ENCODE peak calls at places on chromosomes 3 and 15, in eight cellular contexts. T, M, C, A, H, K, W and S are unnamed samples.

GRCh38 chr15:70505411-70505919 is 257.9 kb downstream of the UACA start:
- DNase-seq in W (no peak), A (peak), M (no peak), T (no peak), K (peak), C (peak), H (no peak), S (peak)

GRCh38 chr3:34419801-34420200 is 621.4 kb downstream of the PDCD6IP start:
- DNase-seq in H (peak), T (no peak), M (no peak), K (no peak), W (no peak), A (no peak), C (no peak), S (no peak)

GRCh38 chr3:55406666-55407425 is 80.3 kb downstream of the WNT5A start:
- DNase-seq in A (peak), C (no peak), K (peak), T (no peak), M (no peak), W (no peak), H (no peak), S (peak)

GRCh38 chr3:46713048-46713897 is 4.4 kb downstream of the PRSS50 start:
- DNase-seq in M (no peak), C (no peak), A (no peak), W (peak), K (no peak), H (no peak), T (no peak), S (no peak)

GRCh38 chr15:29101491-29101890 is 168.1 kb downstream of the NSMCE3 start:
- DNase-seq in M (no peak), A (no peak), W (no peak), C (no peak), T (no peak), K (no peak), H (no peak), S (no peak)

GRCh38 chr3:179768080-179768479 is 115.2 kb downstream of the USP13 start:
- DNase-seq in M (peak), K (peak), T (no peak), H (peak), A (peak), C (no peak), W (no peak), S (peak)

GRCh38 chr3:194993896-194994295 is 277.1 kb downstream of the XXYLT1 start:
- DNase-seq in W (no peak), M (no peak), C (no peak), T (no peak), K (no peak), A (no peak), H (no peak), S (no peak)

GRCh38 chr15:90868261-90868689 is at the start of gene FURIN:
- DNase-seq in T (no peak), A (no peak), W (no peak), C (no peak), K (no peak), M (no peak), H (no peak), S (no peak)

GRCh38 chr3:27659279-27660021 is 62.7 kb downstream of the EOMES start:
- DNase-seq in T (peak), K (peak), C (peak), M (peak), W (peak), A (no peak), H (peak), S (no peak)

GRCh38 chr3:119579366-119580147 is at the start of gene ADPRH:
- DNase-seq in H (peak), C (peak), A (peak), T (peak), W (peak), K (peak), M (no peak), S (no peak)

GRCh38 chr15:55899537-55899936 is 93.9 kb downstream of the NEDD4 start:
- DNase-seq in W (no peak), K (no peak), T (no peak), M (no peak), A (no peak), C (no peak), H (no peak), S (no peak)

GRCh38 chr3:120615863-120616599 is 19.9 kb downstream of the NDUFB4 start:
- DNase-seq in H (peak), A (peak), W (peak), T (no peak), K (peak), C (no peak), M (no peak), S (peak)

GRCh38 chr3:193830791-193831191 is 237.8 kb downstream of the OPA1 start:
- DNase-seq in M (no peak), A (peak), H (no peak), C (no peak), K (no peak), T (no peak), W (no peak), S (no peak)

GRCh38 chr15:89628301-89628700 is 27.0 kb downstream of the KIF7 start:
- DNase-seq in K (no peak), A (no peak), W (no peak), T (no peak), C (no peak), M (no peak), H (no peak), S (no peak)

GRCh38 chr3:135157045-135157444 is 362.0 kb downstream of the EPHB1 start:
- DNase-seq in A (no peak), H (no peak), T (no peak), C (no peak), W (no peak), M (no peak), K (no peak), S (no peak)

GRCh38 chr3:124429129-124429815 is 301.0 kb upstream of the UMPS start:
- DNase-seq in C (no peak), T (no peak), W (no peak), H (no peak), M (no peak), K (peak), A (peak), S (peak)

GRCh38 chr15:88401972-88402656 is 65.1 kb downstream of the MRPL46 start:
- DNase-seq in K (no peak), T (no peak), A (no peak), W (peak), C (peak), H (peak), M (no peak), S (no peak)

GRCh38 chr15:35062164-35063099 is 22.7 kb downstream of the NANOGP8 start:
- DNase-seq in C (peak), T (no peak), H (peak), A (no peak), W (no peak), K (peak), M (no peak), S (no peak)

GRCh38 chr3:25474000-25474399 is 45.9 kb downstream of the RARB start:
- DNase-seq in K (no peak), T (no peak), H (no peak), W (no peak), C (no peak), A (no peak), M (no peak), S (no peak)

GRCh38 chr15:68379759-68380290 is 52.1 kb downstream of the ITGA11 start:
- DNase-seq in W (no peak), M (no peak), C (no peak), T (no peak), A (no peak), H (no peak), K (peak), S (no peak)

GRCh38 chr15:74982183-74982582 is 13.2 kb upstream of the SCAMP5 start:
- DNase-seq in W (no peak), A (no peak), T (no peak), M (no peak), C (no peak), K (no peak), H (no peak), S (no peak)

GRCh38 chr15:45117327-45118130 is 3.4 kb downstream of the DUOXA2 start:
- DNase-seq in C (no peak), H (peak), W (no peak), T (no peak), A (no peak), M (no peak), K (no peak), S (no peak)
- H3K4me3 ChIP-seq in C (no peak), H (peak), W (no peak), T (peak), A (no peak), M (no peak), K (no peak), S (no peak)

DNA sequence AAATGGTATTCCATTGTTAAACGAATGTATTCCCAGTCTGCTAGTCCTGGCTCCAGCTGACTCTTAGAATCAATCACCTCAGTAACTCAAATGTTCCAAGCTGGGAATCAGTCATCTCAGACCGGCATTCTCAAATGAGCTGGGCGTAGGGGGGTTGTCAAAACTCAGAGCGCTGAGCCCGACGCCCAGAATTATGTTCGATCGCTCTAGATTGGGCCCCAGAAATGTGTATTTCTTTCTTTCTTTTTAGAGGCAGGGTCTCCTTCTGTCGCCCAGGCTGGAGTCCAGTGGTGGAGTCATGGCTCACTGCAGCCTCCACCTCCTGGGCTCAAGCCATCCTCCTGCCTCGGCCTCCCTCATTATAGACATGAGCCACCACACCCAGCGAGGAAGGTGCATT is 99.3 kb upstream of the IGF1R start:
- DNase-seq in A (no peak), T (no peak), C (no peak), K (no peak), H (no peak), W (no peak), M (no peak), S (no peak)
- H3K4me3 ChIP-seq in A (no peak), T (peak), C (no peak), K (peak), H (peak), W (no peak), M (no peak), S (peak)

GRCh38 chr15:101168463-101168824 is 83.4 kb downstream of the CHSY1 start:
- DNase-seq in W (peak), C (no peak), K (peak), A (peak), H (no peak), T (peak), M (no peak), S (no peak)
- H3K4me3 ChIP-seq in W (no peak), C (no peak), K (no peak), A (no peak), H (no peak), T (no peak), M (no peak), S (no peak)

DNA sequence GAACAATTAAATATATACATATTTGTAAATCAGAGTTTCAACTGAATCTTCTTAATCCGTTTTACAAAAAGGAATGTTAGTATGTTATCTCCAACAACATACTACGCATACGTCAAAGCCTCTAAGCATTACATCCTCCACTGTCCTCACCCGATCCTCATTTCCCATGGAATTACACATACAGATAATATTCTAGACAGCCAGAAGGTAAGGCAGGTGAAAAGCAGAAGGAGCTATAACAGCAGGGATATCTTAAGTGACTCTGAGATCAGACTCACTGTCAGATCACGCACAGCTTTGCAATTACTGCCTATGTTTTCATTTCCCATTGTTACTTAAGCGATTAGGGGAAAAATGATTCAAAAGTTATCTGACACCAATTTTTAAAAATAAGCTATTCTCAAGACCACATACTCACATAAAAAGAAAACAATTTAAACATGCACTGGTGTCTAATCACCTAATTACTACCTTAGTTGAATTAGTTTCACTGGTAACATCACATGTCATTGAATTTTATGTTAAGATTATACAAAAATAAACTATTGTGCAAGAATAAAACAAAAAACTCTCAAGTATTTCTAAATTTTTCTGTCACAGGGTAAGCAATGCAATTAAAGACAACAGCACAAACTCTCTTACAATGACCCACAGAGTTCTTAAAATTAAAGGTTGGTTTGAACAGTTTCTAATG is 92.8 kb downstream of the TBL1XR1 start:
- DNase-seq in W (no peak), T (no peak), H (no peak), M (peak), C (no peak), K (no peak), A (no peak), S (no peak)
- H3K4me3 ChIP-seq in W (no peak), T (no peak), H (no peak), M (no peak), C (no peak), K (no peak), A (no peak), S (no peak)

GRCh38 chr3:11724615-11725339 is 81.1 kb upstream of the VGLL4 start:
- DNase-seq in A (no peak), K (no peak), C (peak), W (no peak), M (no peak), T (no peak), H (no peak), S (no peak)
- H3K4me3 ChIP-seq in A (no peak), K (no peak), C (peak), W (no peak), M (no peak), T (no peak), H (no peak), S (no peak)

GRCh38 chr3:129577925-129578742 is 28.3 kb downstream of the PLXND1 start:
- DNase-seq in K (no peak), T (no peak), C (peak), W (no peak), M (no peak), H (no peak), A (no peak), S (no peak)
- H3K4me3 ChIP-seq in K (no peak), T (no peak), C (no peak), W (no peak), M (no peak), H (no peak), A (no peak), S (no peak)

DNA sequence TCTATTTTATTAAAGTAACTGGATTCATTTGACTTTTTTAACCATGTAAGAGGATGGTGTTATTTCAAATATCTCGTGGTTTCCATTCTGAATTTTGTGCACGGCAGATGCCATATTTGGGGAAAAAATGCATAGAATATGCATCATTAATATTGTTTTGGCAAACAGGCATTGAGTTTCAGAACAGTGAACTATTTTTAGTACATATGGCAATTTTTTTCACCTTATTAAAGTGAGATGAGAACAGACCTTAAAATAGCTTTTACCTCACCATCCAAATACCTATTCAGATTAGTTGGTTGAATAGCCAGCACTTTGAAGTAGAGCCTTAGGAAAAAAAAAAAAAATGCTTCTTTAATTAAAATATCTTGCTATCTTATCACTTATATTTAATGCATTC is 117.3 kb upstream of the FLNB start:
- DNase-seq in M (no peak), K (peak), A (peak), W (no peak), T (no peak), C (no peak), H (no peak), S (peak)
- H3K4me3 ChIP-seq in M (no peak), K (no peak), A (no peak), W (peak), T (no peak), C (no peak), H (no peak), S (no peak)

DNA sequence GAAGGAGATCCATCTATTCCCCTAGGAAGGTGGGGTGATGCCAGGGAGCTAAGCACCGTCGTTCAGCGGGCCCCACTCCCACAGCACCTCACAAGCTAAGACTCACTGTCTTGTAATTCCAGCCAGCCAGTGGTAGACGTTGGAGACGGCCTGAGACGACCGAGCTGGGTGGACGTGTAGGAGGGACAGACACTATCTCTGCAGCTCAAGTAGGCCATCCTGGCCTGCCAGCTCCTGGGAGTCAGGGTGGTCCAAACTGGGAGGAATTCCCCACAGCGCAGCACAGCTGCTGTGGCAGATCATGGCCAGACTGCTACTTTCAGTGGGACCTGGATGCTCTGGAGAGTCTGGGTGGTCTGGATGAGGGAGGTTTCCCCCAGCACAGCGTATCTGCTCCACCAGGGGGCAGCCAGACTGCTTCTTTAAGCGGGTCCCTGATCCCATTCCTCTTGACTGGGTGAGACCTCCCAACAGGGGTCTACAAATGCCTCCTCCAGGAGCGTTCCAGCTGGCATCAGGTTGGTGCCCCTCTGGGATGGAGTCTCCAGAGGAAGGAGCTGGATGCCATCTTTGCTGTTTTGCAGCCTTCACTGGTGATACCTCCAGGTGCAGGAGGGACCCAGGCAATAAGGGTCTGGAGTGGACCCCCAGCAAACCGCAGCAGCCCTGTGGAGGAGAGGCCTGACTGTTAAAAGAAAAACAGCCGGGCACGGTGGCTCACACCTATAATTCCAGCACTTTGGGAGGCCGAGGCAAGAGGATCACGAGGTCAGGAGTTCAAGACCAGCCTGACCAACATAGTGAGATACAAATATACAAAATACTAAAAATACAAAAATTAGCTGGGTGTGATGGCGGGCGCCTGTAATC is 27.6 kb downstream of the GNB5 start:
- DNase-seq in K (no peak), H (peak), C (peak), T (no peak), M (peak), A (no peak), W (no peak), S (no peak)
- H3K4me3 ChIP-seq in K (no peak), H (no peak), C (no peak), T (no peak), M (no peak), A (no peak), W (no peak), S (no peak)